ENCODE peak calls at places on chromosome 11, in eight cellular contexts. A is heart left ventricle; I is activated naive CD4-positive, alpha-beta T cell; N is CD8-positive, alpha-beta memory T cell; H is NCI-H345; G is H7; V is WTC11; D is activated CD8-positive, alpha-beta memory T cell treated with anti-CD3 and anti-CD28 coated beads, Interleukin-2, amount 50 U/mL, for 48 hours. C is an unnamed sample.

GRCh38 chr11:23866641-23867040 is 630.2 kb upstream of the LUZP2 start:
- DNase-seq in A (no peak), I (no peak), N (no peak), H (no peak), G (no peak), V (no peak), D (no peak), C (no peak)

GRCh38 chr11:112881461-112881860 is 79.8 kb upstream of the NCAM1 start:
- DNase-seq in A (peak; percentile 77), I (no peak), N (no peak), H (no peak), G (peak; percentile 96), V (peak; percentile 74), D (no peak), C (no peak)

GRCh38 chr11:31542862-31543261 is 33.3 kb downstream of the ELP4 start:
- DNase-seq in A (no peak), I (no peak), N (no peak), H (no peak), G (no peak), V (no peak), D (no peak), C (no peak)

GRCh38 chr11:44870142-44870541 is 80.5 kb downstream of the TP53I11 start:
- DNase-seq in A (no peak), I (no peak), N (no peak), H (no peak), G (no peak), V (no peak), D (no peak), C (no peak)

GRCh38 chr11:86815726-86816125 is 15.4 kb downstream of the PRSS23 start:
- DNase-seq in A (no peak), I (no peak), N (no peak), H (no peak), G (no peak), V (no peak), D (no peak), C (no peak)

GRCh38 chr11:58531865-58532341 is 24.0 kb upstream of the OR5B21 start:
- DNase-seq in A (no peak), I (no peak), N (no peak), H (no peak), G (no peak), V (no peak), D (no peak), C (no peak)

GRCh38 chr11:27933992-27934829 is 173.7 kb downstream of the KIF18A start:
- DNase-seq in A (no peak), I (no peak), N (no peak), H (no peak), G (peak; percentile 20), V (peak; percentile 34), D (no peak), C (no peak)

GRCh38 chr11:1825039-1825740 is 9.6 kb upstream of the SYT8 start:
- DNase-seq in A (peak; percentile 78), I (no peak), N (no peak), H (no peak), G (peak; percentile 99), V (peak; percentile 93), D (peak; percentile 61), C (no peak)

GRCh38 chr11:71489311-71490043 is 36.5 kb downstream of the NADSYN1 start:
- DNase-seq in A (no peak), I (peak; percentile 13), N (no peak), H (no peak), G (no peak), V (no peak), D (peak; percentile 79), C (no peak)

GRCh38 chr11:17651681-17652080 is 67.7 kb upstream of the MYOD1 start:
- DNase-seq in A (no peak), I (no peak), N (no peak), H (no peak), G (peak; percentile 41), V (no peak), D (no peak), C (no peak)

GRCh38 chr11:84871116-84871515 is 756.0 kb downstream of the DLG2 start:
- DNase-seq in A (no peak), I (no peak), N (no peak), H (no peak), G (no peak), V (no peak), D (no peak), C (no peak)

GRCh38 chr11:91231226-91231625 is 993.4 kb upstream of the FAT3 start:
- DNase-seq in A (no peak), I (no peak), N (no peak), H (no peak), G (no peak), V (no peak), D (no peak), C (no peak)

GRCh38 chr11:69647349-69647748 is 6.4 kb downstream of the CCND1 start:
- DNase-seq in A (peak; percentile 51), I (no peak), N (no peak), H (no peak), G (peak; percentile 31), V (no peak), D (no peak), C (no peak)

GRCh38 chr11:47373876-47374820 is 4.2 kb downstream of the SPI1 start:
- DNase-seq in A (peak; percentile 92), I (peak; percentile 78), N (peak; percentile 75), H (peak; percentile 69), G (peak; percentile 94), V (peak; percentile 90), D (peak; percentile 97), C (peak; percentile 16)

GRCh38 chr11:31804439-31805036 is 6.6 kb downstream of the PAX6 start:
- DNase-seq in A (no peak), I (no peak), N (no peak), H (no peak), G (peak; percentile 72), V (peak; percentile 39), D (peak; percentile 57), C (no peak)

GRCh38 chr11:113728814-113729213 is 22.7 kb upstream of the TMPRSS5 start:
- DNase-seq in A (no peak), I (no peak), N (no peak), H (no peak), G (no peak), V (no peak), D (no peak), C (no peak)

GRCh38 chr11:128603752-128604472 is 16.6 kb upstream of the ETS1 start:
- DNase-seq in A (no peak), I (no peak), N (no peak), H (no peak), G (no peak), V (no peak), D (no peak), C (no peak)

GRCh38 chr11:120660024-120660565 is 148.5 kb downstream of the GRIK4 start:
- DNase-seq in A (no peak), I (peak; percentile 4), N (no peak), H (no peak), G (peak; percentile 93), V (peak; percentile 84), D (peak; percentile 58), C (no peak)

GRCh38 chr11:115153731-115154354 is 350.4 kb downstream of the CADM1 start:
- DNase-seq in A (no peak), I (no peak), N (no peak), H (no peak), G (no peak), V (no peak), D (no peak), C (no peak)

GRCh38 chr11:64659417-64660144 is 63.4 kb downstream of the NRXN2 start:
- DNase-seq in A (no peak), I (no peak), N (no peak), H (no peak), G (no peak), V (no peak), D (no peak), C (peak; percentile 37)

GRCh38 chr11:128523616-128524015 is 63.7 kb downstream of the ETS1 start:
- DNase-seq in A (no peak), I (no peak), N (no peak), H (no peak), G (no peak), V (no peak), D (no peak), C (no peak)

GRCh38 chr11:12075291-12075690 is 35.1 kb upstream of the MICAL2 start:
- DNase-seq in A (no peak), I (no peak), N (no peak), H (no peak), G (no peak), V (no peak), D (no peak), C (no peak)

GRCh38 chr11:33697997-33698396 is 2.6 kb downstream of the C11orf91 start:
- DNase-seq in A (no peak), I (no peak), N (no peak), H (no peak), G (no peak), V (no peak), D (no peak), C (no peak)

GRCh38 chr11:129723964-129724291 is 91.7 kb upstream of the TMEM45B start:
- DNase-seq in A (no peak), I (no peak), N (no peak), H (no peak), G (no peak), V (no peak), D (no peak), C (no peak)

GRCh38 chr11:70323811-70324210 is 53.3 kb downstream of the PPFIA1 start:
- DNase-seq in A (no peak), I (no peak), N (no peak), H (no peak), G (no peak), V (no peak), D (peak; percentile 37), C (no peak)

C was measured in AG09319.